ENCODE peak calls at places on chromosomes 13 and 19, in four cellular contexts. M is IMR-90, A is K562, X is endothelial cell of umbilical vein. O is an unnamed sample.

GRCh38 chr13:99044764-99045163 is 66.9 kb upstream of the DOCK9 start:
- DNase-seq in M (no peak), A (no peak), X (no peak), O (no peak)

GRCh38 chr19:11201791-11202190 is 4.4 kb upstream of the KANK2 start:
- DNase-seq in M (no peak), A (no peak), X (no peak), O (no peak)

GRCh38 chr19:41351339-41352245 is 2.1 kb downstream of the TGFB1 start:
- DNase-seq in M (peak; percentile 42), A (peak; percentile 83), X (peak; percentile 80), O (no peak)

GRCh38 chr13:114002771-114003321 is 29.0 kb upstream of the C13orf46 start:
- DNase-seq in M (no peak), A (no peak), X (no peak), O (no peak)

GRCh38 chr13:35718084-35718483 is 241.6 kb upstream of the MAB21L1 start:
- DNase-seq in M (no peak), A (no peak), X (no peak), O (no peak)

GRCh38 chr19:37362733-37363132 is 8.2 kb upstream of the ZNF527 start:
- DNase-seq in M (no peak), A (peak; percentile 19), X (peak; percentile 12), O (no peak)

GRCh38 chr19:3851254-3852176 is 17.3 kb downstream of the ZFR2 start:
- DNase-seq in M (no peak), A (no peak), X (no peak), O (no peak)

GRCh38 chr13:112210401-112210800 is 143.5 kb downstream of the SOX1 start:
- DNase-seq in M (no peak), A (no peak), X (no peak), O (no peak)

GRCh38 chr19:45770192-45771101 is 1.4 kb upstream of the SIX5 start:
- DNase-seq in M (peak; percentile 97), A (peak; percentile 93), X (peak; percentile 98), O (peak; percentile 76)

GRCh38 chr19:58450836-58451357 is 525 bp upstream of the ZNF324B start:
- DNase-seq in M (no peak), A (no peak), X (peak; percentile 12), O (no peak)

GRCh38 chr13:98571955-98572662 is 4.8 kb downstream of the STK24 start:
- DNase-seq in M (peak; percentile 47), A (no peak), X (peak; percentile 45), O (no peak)

GRCh38 chr19:3604987-3605343 is 1.7 kb downstream of the TBXA2R start:
- DNase-seq in M (no peak), A (no peak), X (no peak), O (peak; percentile 11)

DNA sequence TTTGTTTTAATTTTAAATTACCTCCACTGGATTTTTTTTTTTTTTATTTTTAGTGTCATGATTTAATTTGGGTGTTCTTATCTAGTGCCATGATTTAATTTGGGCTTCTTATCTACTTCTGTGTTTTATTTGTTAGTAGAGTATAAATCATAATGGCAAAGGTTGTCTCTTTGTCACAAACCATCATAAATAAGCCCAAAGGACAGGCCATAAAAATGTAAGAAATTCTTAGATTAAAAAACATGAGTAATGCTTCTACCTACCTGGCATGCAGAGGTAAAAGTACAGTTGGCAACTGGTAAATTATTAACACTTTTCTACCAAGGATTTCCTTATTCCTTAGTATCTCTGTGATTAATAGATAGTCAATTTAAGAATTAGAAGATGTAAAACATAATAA is 55.2 kb downstream of the ERCC5 start:
- DNase-seq in M (no peak), A (no peak), X (no peak), O (no peak)
- TF ChIP-seq FOS in M (no peak), A (no peak), X (no peak), O (no peak)

DNA sequence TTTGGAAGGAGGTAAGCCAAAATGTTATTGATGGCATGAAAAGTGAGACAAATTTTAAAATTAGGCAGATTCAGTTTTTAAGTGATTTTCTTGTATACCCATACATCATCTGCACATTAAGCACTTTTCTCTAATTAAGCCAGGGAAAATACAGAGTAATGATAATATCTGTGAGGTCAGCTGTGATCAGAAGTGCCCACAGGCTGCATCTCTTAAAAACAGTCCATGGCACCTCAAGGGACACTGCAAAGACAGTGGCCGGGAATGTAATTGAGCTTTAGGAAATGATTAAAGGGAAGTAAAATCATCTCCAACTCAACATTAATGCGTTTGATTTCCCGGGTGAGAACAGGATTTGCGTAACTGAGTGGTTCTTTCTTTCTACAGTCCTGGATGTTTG is 2.0 kb downstream of the COL4A1 start:
- DNase-seq in M (no peak), A (no peak), X (no peak), O (no peak)
- TF ChIP-seq FOS in M (no peak), A (no peak), X (no peak), O (no peak)

GRCh38 chr19:43533546-43534304 is 737 bp downstream of the ZNF575 start:
- DNase-seq in M (peak; percentile 99), A (peak; percentile 98), X (peak; percentile 100), O (no peak)

GRCh38 chr19:43534811-43535761 is 2.1 kb downstream of the ZNF575 start:
- DNase-seq in M (peak; percentile 61), A (peak; percentile 33), X (peak; percentile 66), O (no peak)

GRCh38 chr19:43532571-43532961 is 422 bp upstream of the ZNF575 start:
- DNase-seq in M (no peak), A (no peak), X (no peak), O (no peak)

GRCh38 chr19:43534305-43534612 is 1.3 kb downstream of the ZNF575 start:
- DNase-seq in M (no peak), A (no peak), X (no peak), O (no peak)

GRCh38 chr19:43532962-43533545 is at the start of gene ZNF575:
- DNase-seq in M (peak; percentile 95), A (peak; percentile 91), X (peak; percentile 96), O (peak; percentile 91)
- TF ChIP-seq FOS in M (no peak), A (no peak), X (no peak), O (no peak)

GRCh38 chr13:81636120-81636519 is 1295.2 kb upstream of the SPRY2 start:
- DNase-seq in M (no peak), A (no peak), X (no peak), O (no peak)

GRCh38 chr13:81639984-81640582 is 1299.2 kb upstream of the SPRY2 start:
- DNase-seq in M (no peak), A (peak; percentile 4), X (no peak), O (no peak)
- TF ChIP-seq FOS in M (no peak), A (no peak), X (no peak), O (no peak)

GRCh38 chr19:389935-390289 is 19.0 kb downstream of the C2CD4C start:
- DNase-seq in M (no peak), A (no peak), X (no peak), O (no peak)

GRCh38 chr19:390386-391198 is 18.4 kb downstream of the C2CD4C start:
- DNase-seq in M (no peak), A (no peak), X (no peak), O (no peak)

GRCh38 chr19:388691-389090 is 20.3 kb downstream of the C2CD4C start:
- DNase-seq in M (no peak), A (no peak), X (no peak), O (no peak)

GRCh38 chr19:387777-388176 is 21.2 kb downstream of the C2CD4C start:
- DNase-seq in M (no peak), A (no peak), X (no peak), O (no peak)

GRCh38 chr19:389246-389934 is 19.6 kb downstream of the C2CD4C start:
- DNase-seq in M (no peak), A (no peak), X (no peak), O (no peak)
- TF ChIP-seq FOS in M (no peak), A (no peak), X (no peak), O (no peak)

O was measured in GM12878.